ENCODE peak calls at places on chromosomes 3 and 15, in four cellular contexts. E is brain microvascular endothelial cell, H is H7, V is GM12865. I is an unnamed sample.

GRCh38 chr15:92011611-92012367 is 158.3 kb downstream of the SLCO3A1 start:
- DNase-seq in V (no peak), E (no peak), H (no peak), I (peak)

GRCh38 chr3:25380222-25380739 is 47.8 kb upstream of the RARB start:
- DNase-seq in E (no peak), H (no peak), V (no peak), I (no peak)

GRCh38 chr3:52845157-52845556 is 10.3 kb upstream of the MUSTN1 start:
- DNase-seq in V (no peak), E (peak), H (no peak), I (no peak)

GRCh38 chr3:105062853-105063252 is 303.9 kb upstream of the ALCAM start:
- DNase-seq in E (no peak), V (no peak), H (no peak), I (no peak)

GRCh38 chr3:126485956-126486884 is 10.5 kb upstream of the ZXDC start:
- DNase-seq in H (peak), V (no peak), E (no peak), I (no peak)

GRCh38 chr3:133897547-133897946 is 1.9 kb upstream of the RAB6B start:
- DNase-seq in E (no peak), H (no peak), V (no peak), I (no peak)

GRCh38 chr3:117096549-117096948 is 387.0 kb downstream of the TUSC7 start:
- DNase-seq in H (no peak), E (no peak), V (no peak), I (no peak)

GRCh38 chr15:66765478-66766281 is 63.6 kb downstream of the SMAD6 start:
- DNase-seq in H (no peak), E (no peak), V (peak), I (no peak)

GRCh38 chr15:35211240-35211952 is 126.3 kb upstream of the NANOGP8 start:
- DNase-seq in H (no peak), E (no peak), V (no peak), I (no peak)

GRCh38 chr3:69770219-69770618 is 31.0 kb downstream of the MITF start:
- DNase-seq in V (no peak), H (no peak), E (no peak), I (no peak)

GRCh38 chr3:84567796-84568195 is 391.0 kb upstream of the CADM2 start:
- DNase-seq in H (no peak), E (no peak), V (no peak), I (no peak)

GRCh38 chr3:144463916-144464315 is 492.3 kb downstream of the DIPK2A start:
- DNase-seq in V (no peak), H (no peak), E (no peak), I (no peak)

GRCh38 chr3:77081240-77081661 is 41.4 kb downstream of the ROBO2 start:
- DNase-seq in H (no peak), V (no peak), E (peak), I (no peak)

GRCh38 chr15:75143738-75144334 is 57.8 kb upstream of the C15orf39 start:
- DNase-seq in H (no peak), E (no peak), V (no peak), I (no peak)

GRCh38 chr3:52086939-52087675 is 30.7 kb upstream of the DUSP7 start:
- DNase-seq in E (no peak), V (no peak), H (no peak), I (no peak)

GRCh38 chr15:64842986-64843561 is 1.4 kb downstream of the PLEKHO2 start:
- DNase-seq in H (peak), E (peak), V (peak), I (peak)

GRCh38 chr15:70104227-70104626 is 6.5 kb upstream of the TLE3 start:
- DNase-seq in E (no peak), H (no peak), V (no peak), I (peak)

GRCh38 chr15:74593122-74593521 is 22.5 kb upstream of the CLK3 start:
- DNase-seq in E (no peak), V (no peak), H (peak), I (no peak)

GRCh38 chr3:37607604-37608003 is 254.1 kb upstream of the CTDSPL start:
- DNase-seq in E (no peak), V (no peak), H (no peak), I (no peak)

GRCh38 chr3:107212709-107213664 is 164.3 kb upstream of the CCDC54 start:
- DNase-seq in H (no peak), V (no peak), E (no peak), I (no peak)

DNA sequence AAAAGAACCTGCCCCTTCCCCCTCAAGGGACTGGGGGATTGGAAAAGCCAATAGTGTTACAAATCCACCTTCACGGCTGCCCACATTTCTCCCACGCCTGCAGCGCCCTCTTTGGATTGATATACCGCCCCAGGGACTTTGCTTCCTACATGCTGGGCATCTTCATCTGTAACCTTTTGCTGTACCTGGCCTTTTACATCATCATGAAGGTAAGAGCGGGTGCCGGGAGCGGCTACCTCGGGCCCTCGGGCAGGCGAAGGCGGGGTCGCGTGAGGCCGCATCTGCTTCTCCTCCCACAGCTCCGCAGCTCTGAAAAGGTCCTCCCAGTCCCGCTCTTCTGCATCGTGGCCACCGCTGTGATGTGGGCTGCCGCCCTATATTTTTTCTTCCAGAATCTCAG is 73.1 kb downstream of the USF3 start:
- DNase-seq in H (peak), E (no peak), V (no peak), I (peak)
- H3K4me3 ChIP-seq in H (no peak), E (peak), V (no peak), I (no peak)

DNA sequence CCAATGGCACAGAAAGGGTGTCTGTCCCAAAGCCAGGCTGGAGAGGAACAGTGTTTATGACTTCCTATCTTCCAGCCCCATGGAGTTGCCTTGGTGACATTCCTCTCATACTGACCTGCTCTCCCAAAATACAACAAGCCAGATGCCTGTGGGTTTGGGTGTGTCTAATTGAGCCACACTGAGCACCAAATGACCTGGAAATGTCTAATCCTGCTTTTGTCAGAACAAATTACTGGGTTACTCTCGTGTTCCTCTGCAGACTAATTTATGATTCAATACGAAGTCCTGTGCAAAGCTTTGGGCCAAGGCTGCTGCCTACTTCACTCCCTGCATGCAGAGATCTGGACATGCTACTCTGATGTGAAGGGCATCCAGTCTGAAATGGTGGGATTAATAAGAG is 98.1 kb upstream of the STRIT1 start:
- DNase-seq in V (no peak), H (no peak), E (peak), I (no peak)
- H3K4me3 ChIP-seq in V (no peak), H (no peak), E (no peak), I (no peak)

GRCh38 chr3:66199089-66199473 is 21.7 kb upstream of the SLC25A26 start:
- DNase-seq in V (no peak), E (no peak), H (no peak), I (no peak)

GRCh38 chr3:66198437-66199088 is 22.2 kb upstream of the SLC25A26 start:
- DNase-seq in E (no peak), H (no peak), V (no peak), I (no peak)

GRCh38 chr3:66200147-66200546 is 20.7 kb upstream of the SLC25A26 start:
- DNase-seq in H (no peak), V (no peak), E (no peak), I (peak)

GRCh38 chr3:66196633-66197032 is 24.2 kb upstream of the SLC25A26 start:
- DNase-seq in V (no peak), H (no peak), E (no peak), I (no peak)

GRCh38 chr3:66195347-66195783 is 25.4 kb upstream of the SLC25A26 start:
- DNase-seq in E (peak), V (peak), H (peak), I (peak)
- H3K4me3 ChIP-seq in E (peak), V (no peak), H (no peak), I (peak)

GRCh38 chr3:7205535-7206331 is 344.8 kb downstream of the GRM7 start:
- DNase-seq in H (no peak), V (peak), E (no peak), I (no peak)
- H3K4me3 ChIP-seq in H (no peak), V (peak), E (no peak), I (no peak)

GRCh38 chr15:51184637-51185036 is 89.9 kb upstream of the TNFAIP8L3 start:
- DNase-seq in E (no peak), H (no peak), V (no peak), I (no peak)

GRCh38 chr15:51181221-51181620 is 86.5 kb upstream of the TNFAIP8L3 start:
- DNase-seq in V (no peak), E (no peak), H (no peak), I (no peak)

GRCh38 chr15:51185213-51185619 is 90.5 kb upstream of the TNFAIP8L3 start:
- DNase-seq in H (no peak), E (no peak), V (no peak), I (no peak)

GRCh38 chr15:51181905-51182304 is 87.2 kb upstream of the TNFAIP8L3 start:
- DNase-seq in H (no peak), V (no peak), E (no peak), I (no peak)

DNA sequence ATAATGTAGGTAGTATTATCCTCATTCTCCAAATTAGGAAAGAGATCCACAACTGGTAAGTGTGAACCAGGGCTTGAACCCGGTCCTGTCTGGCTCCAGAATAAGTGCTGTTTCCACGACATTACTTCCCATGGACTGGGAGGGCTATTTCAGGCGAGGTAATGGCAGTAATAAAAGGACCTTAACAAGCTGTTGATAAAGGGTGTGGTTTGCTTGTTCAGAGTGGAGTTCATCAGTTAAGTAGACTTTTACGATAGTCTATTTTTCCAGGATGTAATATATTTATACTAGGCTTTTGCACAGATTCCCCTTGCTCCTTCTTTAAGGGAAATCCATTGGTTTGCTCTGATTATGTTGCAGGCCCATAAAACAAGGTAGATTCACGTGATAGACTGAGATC is 88.4 kb upstream of the TNFAIP8L3 start:
- DNase-seq in H (no peak), V (no peak), E (no peak), I (no peak)
- H3K4me3 ChIP-seq in H (no peak), V (no peak), E (no peak), I (no peak)

I was measured in endodermal cell.